ENCODE peak calls at places on chromosomes 2 and 18, in six cellular contexts. K is KG1; Y is GM06990; B is sigmoid colon; D is EL; X is stimulated activated CD4-positive, alpha-beta T cell treated with anti-CD3 and anti-CD28 coated beads, Interleukin-1b, Interleukin-23, amount 100 ng/mL, for 1 hour. N is an unnamed sample.

GRCh38 chr18:57441395-57441794 is 6.2 kb downstream of the ONECUT2 start:
- DNase-seq in D (peak), Y (peak), K (no peak), B (no peak), X (no peak), N (peak)

GRCh38 chr2:27102329-27102728 is 15.8 kb downstream of the KHK start:
- DNase-seq in Y (no peak), K (no peak), D (no peak), X (no peak), B (no peak), N (no peak)

GRCh38 chr18:34767601-34768027 is 57.5 kb downstream of the DTNA start:
- DNase-seq in D (peak), B (no peak), X (no peak), K (no peak), Y (peak), N (peak)

GRCh38 chr18:11366410-11366809 is 217.0 kb upstream of the PIEZO2 start:
- DNase-seq in B (no peak), Y (no peak), K (no peak), D (peak), X (no peak), N (peak)

GRCh38 chr2:25314514-25315315 is 27.0 kb downstream of the DNMT3A start:
- DNase-seq in K (no peak), X (peak), D (no peak), B (peak), Y (peak), N (no peak)

GRCh38 chr2:191103793-191104192 is 47.0 kb downstream of the STAT4 start:
- DNase-seq in K (no peak), D (no peak), Y (no peak), X (no peak), B (no peak), N (no peak)

GRCh38 chr2:224893848-224894247 is 148.4 kb downstream of the DOCK10 start:
- DNase-seq in D (no peak), X (no peak), B (no peak), K (no peak), Y (no peak), N (no peak)

GRCh38 chr18:2805970-2806943 is 40.5 kb upstream of the EMILIN2 start:
- DNase-seq in Y (no peak), X (no peak), B (no peak), D (peak), K (no peak), N (peak)

GRCh38 chr18:70296289-70296688 is 7.4 kb downstream of the SOCS6 start:
- DNase-seq in X (no peak), Y (no peak), B (no peak), K (no peak), D (no peak), N (no peak)

GRCh38 chr2:38443021-38443541 is 66.0 kb upstream of the ATL2 start:
- DNase-seq in K (no peak), D (peak), X (no peak), B (peak), Y (no peak), N (peak)

GRCh38 chr18:41517142-41517541 is 437.9 kb upstream of the PIK3C3 start:
- DNase-seq in D (no peak), B (no peak), K (no peak), X (no peak), Y (no peak), N (no peak)

GRCh38 chr2:231886071-231886681 is 40.0 kb downstream of the NPPC start:
- DNase-seq in Y (no peak), B (no peak), D (no peak), X (no peak), K (no peak), N (no peak)

GRCh38 chr2:148998162-148998830 is 40.2 kb upstream of the LYPD6B start:
- DNase-seq in B (no peak), X (no peak), D (no peak), K (no peak), Y (no peak), N (no peak)

GRCh38 chr18:58687871-58688308 is 16.6 kb downstream of the MALT1 start:
- DNase-seq in K (no peak), X (no peak), D (no peak), Y (no peak), B (no peak), N (no peak)